ENCODE peak calls at places on chromosomes 1 and 21, in six cellular contexts. H is Caco-2, D is Panc1, G is fibroblast of lung, F is transverse colon, V is IMR-90. O is an unnamed sample. For H3K4me1, H3K9me3 and H3K36me3, the result is how much of the 10 kb centered on the place peaks cover.

GRCh38 chr1:150567717-150568561 is 11.5 kb downstream of the MCL1 start:
- DNase-seq in F (peak), G (peak), V (peak), D (no peak), H (peak), O (peak)

GRCh38 chr21:34255073-34255472 is 108.7 kb upstream of the KCNE2 start:
- DNase-seq in F (no peak), D (no peak), H (no peak), V (no peak), G (no peak), O (no peak)

GRCh38 chr1:164748253-164748899 is 189.4 kb downstream of the PBX1 start:
- DNase-seq in D (no peak), V (peak), G (peak), F (no peak), H (peak), O (peak)

GRCh38 chr1:171113377-171113776 is 22.7 kb downstream of the FMO3 start:
- DNase-seq in G (no peak), F (no peak), H (no peak), D (no peak), V (peak), O (no peak)

GRCh38 chr1:203658274-203658673 is 31.6 kb downstream of the ATP2B4 start:
- DNase-seq in V (no peak), G (no peak), D (no peak), F (no peak), H (no peak), O (no peak)

GRCh38 chr1:185674201-185674600 is 60.0 kb upstream of the HMCN1 start:
- DNase-seq in D (no peak), V (no peak), G (no peak), H (no peak), F (no peak), O (no peak)

GRCh38 chr1:29122662-29122986 is 1.1 kb downstream of the TMEM200B start:
- DNase-seq in G (peak), D (no peak), V (peak), F (peak), H (no peak), O (peak)

GRCh38 chr21:16870116-16870515 is 642.7 kb upstream of the CXADR start:
- DNase-seq in F (no peak), H (no peak), D (no peak), G (peak), V (peak), O (no peak)

GRCh38 chr1:230809205-230809990 is 58.9 kb downstream of the C1orf198 start:
- DNase-seq in F (no peak), D (no peak), V (no peak), G (no peak), H (no peak), O (no peak)

GRCh38 chr1:173418107-173418985 is 58.8 kb upstream of the PRDX6 start:
- DNase-seq in G (peak), V (peak), F (no peak), H (no peak), D (no peak), O (no peak)

GRCh38 chr21:26115346-26115745 is 55.2 kb downstream of the APP start:
- DNase-seq in G (no peak), V (no peak), F (no peak), H (no peak), D (no peak), O (peak)

GRCh38 chr1:23188434-23188884 is 19.8 kb upstream of the LUZP1 start:
- DNase-seq in D (no peak), F (no peak), V (no peak), H (no peak), G (no peak), O (no peak)

GRCh38 chr1:52978045-52978444 is 51.0 kb downstream of the SCP2 start:
- DNase-seq in V (no peak), D (no peak), F (no peak), G (no peak), H (no peak), O (no peak)

GRCh38 chr21:25589905-25590304 is 17.4 kb downstream of the MRPL39 start:
- DNase-seq in H (no peak), D (no peak), V (no peak), G (no peak), F (no peak), O (no peak)

GRCh38 chr1:234721476-234722266 is 111.7 kb upstream of the IRF2BP2 start:
- DNase-seq in F (peak), G (peak), V (peak), H (peak), D (no peak), O (no peak)

GRCh38 chr1:87449348-87449963 is 120.8 kb downstream of the LMO4 start:
- DNase-seq in V (peak), H (no peak), F (peak), D (no peak), G (peak), O (peak)

GRCh38 chr1:15424981-15425380 is 13.3 kb upstream of the CTRC start:
- DNase-seq in H (no peak), F (no peak), V (no peak), G (no peak), D (no peak), O (no peak)

GRCh38 chr1:175129997-175130648 is 62.5 kb downstream of the KIAA0040 start:
- DNase-seq in H (no peak), V (no peak), F (no peak), D (no peak), G (no peak), O (no peak)

GRCh38 chr1:156160744-156161181 is 7.4 kb downstream of the SEMA4A start:
- DNase-seq in V (peak), F (peak), H (no peak), D (no peak), G (peak), O (peak)

GRCh38 chr1:44170281-44170823 is 28.9 kb upstream of the KLF18 start:
- DNase-seq in H (no peak), D (no peak), G (peak), V (peak), F (no peak), O (no peak)

GRCh38 chr1:241934181-241934815 is 23.3 kb upstream of the BECN2 start:
- DNase-seq in H (no peak), F (no peak), D (no peak), G (peak), V (no peak), O (no peak)

GRCh38 chr1:161921990-161922389 is 101.7 kb downstream of the OLFML2B start:
- DNase-seq in H (no peak), V (peak), F (no peak), G (peak), D (no peak), O (no peak)

GRCh38 chr1:180301135-180301737 is 71.2 kb downstream of the LHX4 start:
- DNase-seq in G (peak), D (no peak), F (no peak), V (peak), H (no peak), O (no peak)

GRCh38 chr1:50658421-50659076 is 235.3 kb upstream of the DMRTA2 start:
- DNase-seq in D (no peak), F (no peak), H (no peak), V (peak), G (peak), O (no peak)

GRCh38 chr1:38113080-38113743 is 66.6 kb upstream of the POU3F1 start:
- DNase-seq in F (no peak), D (no peak), H (no peak), V (no peak), G (no peak), O (no peak)

GRCh38 chr1:85019989-85020388 is 23.1 kb upstream of the MCOLN2 start:
- DNase-seq in F (no peak), D (no peak), V (peak), H (no peak), G (no peak), O (no peak)

GRCh38 chr1:10103193-10103592 is 70.4 kb downstream of the UBE4B start:
- DNase-seq in D (no peak), G (no peak), V (no peak), H (no peak), F (no peak), O (no peak)

GRCh38 chr1:15100369-15101111 is 53.0 kb upstream of the TMEM51 start:
- DNase-seq in H (peak), D (peak), G (peak), F (peak), V (peak), O (peak)

GRCh38 chr21:43984905-43985689 is 27.0 kb upstream of the TRAPPC10 start:
- DNase-seq in D (no peak), G (peak), F (no peak), H (no peak), V (peak), O (no peak)

GRCh38 chr1:7478797-7479499 is 292.1 kb upstream of the VAMP3 start:
- DNase-seq in D (no peak), F (peak), G (peak), H (no peak), V (peak), O (no peak)

GRCh38 chr1:228510101-228510850 is 23.1 kb downstream of the RNF187 start:
- DNase-seq in F (no peak), D (no peak), H (no peak), V (no peak), G (no peak), O (no peak)

GRCh38 chr1:215479567-215479966 is 87.5 kb upstream of the KCTD3 start:
- DNase-seq in G (no peak), H (no peak), V (no peak), F (no peak), D (no peak), O (no peak)

GRCh38 chr21:35559881-35560280 is 500.4 kb downstream of the SETD4 start:
- DNase-seq in H (no peak), G (peak), F (no peak), D (no peak), V (peak), O (no peak)

GRCh38 chr1:167665469-167665868 is 35.4 kb downstream of the RCSD1 start:
- DNase-seq in V (no peak), F (no peak), G (no peak), H (no peak), D (no peak), O (no peak)
- H3K4me1 ChIP-seq in V (under half), F (under half), G (under half), H (under half), D (under half), O (under half)

DNA sequence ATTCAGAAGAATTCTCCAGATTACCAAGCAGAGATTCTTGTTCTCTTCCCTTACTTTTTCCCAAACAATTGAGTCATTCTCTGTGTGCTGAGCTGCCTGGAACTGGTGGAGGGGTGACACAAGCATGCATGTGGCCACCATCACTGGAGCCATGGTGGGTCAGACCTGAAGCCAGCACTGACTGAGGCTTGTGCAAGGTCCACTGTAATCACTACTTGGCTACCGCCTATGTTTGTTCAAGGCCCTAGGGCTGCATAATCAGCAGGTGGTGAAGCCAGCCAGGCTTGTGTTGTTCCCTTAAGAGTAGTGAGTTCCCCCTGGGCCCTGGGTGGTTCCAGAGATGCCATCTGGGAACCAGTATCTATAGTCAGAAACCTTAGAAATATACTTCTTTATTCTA is 183.8 kb downstream of the DNAH14 start:
- DNase-seq in D (no peak), V (no peak), F (no peak), G (no peak), H (no peak), O (no peak)
- H3K9me3 ChIP-seq in D (under half), V (under half), F (under half), G (under half), H (under half), O (under half)

DNA sequence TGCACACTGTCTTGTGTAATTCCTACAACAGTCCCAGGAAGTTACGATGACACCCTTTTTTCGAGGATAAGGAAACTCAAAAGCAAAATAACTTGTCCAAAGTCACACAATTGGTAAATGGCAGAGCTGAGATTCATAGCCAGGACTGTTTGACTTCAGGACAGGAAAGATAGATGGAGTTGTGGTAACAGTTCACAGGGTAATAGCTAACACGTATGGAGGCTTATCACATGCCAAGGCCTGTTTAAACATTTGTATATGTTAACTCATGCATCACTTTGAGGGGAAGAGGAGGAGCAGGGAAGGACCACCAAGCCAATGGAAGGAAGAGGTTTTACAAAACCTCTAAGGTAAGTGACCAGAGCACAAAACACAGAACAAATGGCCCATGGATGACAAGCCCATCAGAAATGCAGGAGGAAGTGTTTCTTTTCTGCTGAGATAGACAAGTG is 2.8 kb downstream of the DHCR24 start:
- DNase-seq in H (no peak), F (no peak), G (peak), D (no peak), V (peak), O (no peak)
- H3K36me3 ChIP-seq in H (under half), F (under half), G (under half), D (under half), V (under half), O (under half)

DNA sequence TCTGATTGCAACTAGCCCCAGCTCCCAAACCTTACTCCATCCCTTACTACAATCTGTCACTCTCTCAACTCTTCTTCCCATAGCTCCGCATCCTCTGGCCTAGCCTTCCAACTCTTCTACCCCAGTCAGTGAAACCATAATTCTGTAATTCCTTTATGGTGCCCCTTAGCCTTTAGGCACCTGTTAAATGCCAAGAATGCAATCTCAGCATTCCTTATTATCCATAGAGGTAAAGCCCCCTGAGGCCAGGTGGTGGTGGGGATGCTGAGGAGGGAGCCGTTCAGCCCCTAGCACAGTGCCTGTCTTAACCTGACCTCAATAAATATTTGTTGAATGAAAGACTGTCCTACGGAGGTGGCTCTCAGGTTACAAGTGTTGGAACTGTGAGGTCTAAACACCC is 14.0 kb downstream of the ATP1A2 start:
- DNase-seq in H (no peak), F (no peak), D (no peak), V (no peak), G (no peak), O (no peak)
- H3K4me1 ChIP-seq in H (under half), F (under half), D (under half), V (under half), G (under half), O (under half)